ENCODE peak calls at places on chromosome 19, in six cellular contexts. P, W, U, I, T and S are unnamed samples.

GRCh38 chr19:485583-486236 is 10.6 kb upstream of the MADCAM1 start:
- DNase-seq in P (no peak), W (peak), U (no peak), I (peak), T (no peak), S (peak)

GRCh38 chr19:2488942-2489731 is 13.2 kb downstream of the GADD45B start:
- DNase-seq in P (no peak), W (peak), U (peak), I (no peak), T (no peak), S (peak)

GRCh38 chr19:3162418-3163229 is 15.9 kb upstream of the S1PR4 start:
- DNase-seq in P (no peak), W (peak), U (no peak), I (no peak), T (no peak), S (no peak)

GRCh38 chr19:33953023-33953422 is 156.4 kb downstream of the KCTD15 start:
- DNase-seq in P (no peak), W (no peak), U (no peak), I (no peak), T (no peak), S (no peak)

GRCh38 chr19:55082023-55082851 is 6.6 kb downstream of the EPS8L1 start:
- DNase-seq in P (no peak), W (peak), U (peak), I (peak), T (peak), S (peak)

GRCh38 chr19:50311723-50312635 is 17.2 kb downstream of the KCNC3 start:
- DNase-seq in P (no peak), W (no peak), U (no peak), I (no peak), T (peak), S (peak)

GRCh38 chr19:30160996-30161655 is 211.1 kb upstream of the ZNF536 start:
- DNase-seq in P (no peak), W (no peak), U (no peak), I (no peak), T (no peak), S (no peak)

GRCh38 chr19:3480383-3481091 is at the start of gene SMIM24:
- DNase-seq in P (no peak), W (no peak), U (no peak), I (no peak), T (no peak), S (no peak)

GRCh38 chr19:49150106-49150943 is 4.9 kb downstream of the HRC start:
- DNase-seq in P (peak), W (peak), U (peak), I (peak), T (peak), S (peak)

GRCh38 chr19:16661480-16662034 is 618 bp downstream of the TMEM38A start:
- DNase-seq in P (peak), W (peak), U (peak), I (no peak), T (peak), S (peak)

GRCh38 chr19:14502334-14503092 is 6.6 kb upstream of the GIPC1 start:
- DNase-seq in P (no peak), W (peak), U (no peak), I (no peak), T (no peak), S (no peak)
- TF ChIP-seq CTCF in P (no peak), W (no peak), U (no peak), I (no peak), T (no peak), S (no peak)

DNA sequence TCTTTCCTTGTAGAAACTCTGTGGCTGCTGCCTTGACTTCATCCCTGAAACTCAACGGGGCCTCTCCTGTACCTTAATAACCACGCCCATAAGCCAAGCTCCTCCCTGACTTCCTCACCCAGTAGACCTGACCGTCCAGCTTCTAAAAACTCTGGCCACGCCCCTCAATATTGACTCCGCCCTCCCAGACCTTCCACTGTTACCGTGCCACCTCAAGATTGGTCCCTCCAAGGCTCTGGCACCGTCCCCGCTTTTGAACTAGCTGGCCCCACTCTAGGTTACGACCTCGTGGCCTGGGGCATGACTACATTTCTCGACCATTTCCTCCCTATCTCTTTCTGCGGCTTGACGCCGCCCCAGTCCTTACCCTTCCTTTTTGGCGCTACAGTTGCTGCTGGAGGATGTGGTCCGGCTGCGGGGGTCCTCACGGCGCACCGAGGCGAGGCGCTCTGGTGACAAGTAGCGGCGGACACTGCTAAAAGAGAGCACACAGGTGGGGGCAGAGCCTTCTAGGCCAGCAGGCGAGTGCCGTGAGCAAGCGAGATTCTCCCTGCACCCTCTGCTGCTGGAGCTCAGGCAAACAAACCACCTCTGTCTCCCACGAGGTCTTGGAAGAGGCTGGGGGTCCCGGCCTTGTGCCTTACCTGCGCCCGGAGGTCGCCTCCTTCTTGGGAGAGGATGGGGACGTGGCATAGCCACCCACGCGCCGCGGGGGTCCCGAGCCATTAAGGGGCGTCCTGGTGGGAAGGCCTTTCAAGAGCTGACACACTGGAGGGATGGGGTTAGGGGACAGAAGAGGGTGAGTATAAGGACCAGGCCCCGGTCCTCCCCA is 2.3 kb upstream of the EML2 start:
- DNase-seq in P (peak), W (peak), U (peak), I (peak), T (peak), S (peak)
- TF ChIP-seq CTCF in P (no peak), W (no peak), U (no peak), I (no peak), T (no peak), S (no peak)

DNA sequence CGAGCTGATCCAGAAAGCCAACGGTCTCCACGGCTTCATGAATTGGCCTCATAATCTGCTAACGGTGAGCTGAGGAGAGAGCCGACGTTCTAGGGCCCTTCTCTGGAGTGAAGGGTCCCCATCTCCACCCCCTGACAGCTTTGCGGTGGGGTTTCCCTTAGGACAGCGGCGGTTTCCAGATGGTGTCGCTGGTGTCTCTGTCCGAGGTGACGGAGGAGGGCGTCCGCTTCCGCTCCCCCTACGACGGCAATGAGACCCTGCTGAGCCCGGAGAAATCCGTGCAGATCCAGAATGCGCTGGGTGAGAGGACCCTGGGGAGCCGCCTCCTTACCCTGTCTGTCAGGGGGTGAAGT is 692 bp downstream of the QTRT1 start:
- DNase-seq in P (no peak), W (no peak), U (no peak), I (no peak), T (peak), S (peak)
- TF ChIP-seq CTCF in P (no peak), W (no peak), U (no peak), I (no peak), T (no peak), S (no peak)

GRCh38 chr19:28537896-28538295 is 675.1 kb downstream of the UQCRFS1 start:
- DNase-seq in P (no peak), W (no peak), U (no peak), I (no peak), T (no peak), S (no peak)
- TF ChIP-seq CTCF in P (no peak), W (no peak), U (no peak), I (no peak), T (no peak), S (no peak)

GRCh38 chr19:43540381-43540780 is 7.4 kb downstream of the ZNF575 start:
- DNase-seq in P (no peak), W (no peak), U (no peak), I (no peak), T (no peak), S (no peak)
- TF ChIP-seq CTCF in P (no peak), W (no peak), U (no peak), I (no peak), T (no peak), S (no peak)

GRCh38 chr19:38850231-38850975 is 617 bp upstream of the HNRNPL start:
- DNase-seq in P (peak), W (peak), U (peak), I (peak), T (peak), S (peak)

GRCh38 chr19:38850976-38851621 is 1.3 kb upstream of the HNRNPL start:
- DNase-seq in P (peak), W (no peak), U (peak), I (no peak), T (no peak), S (peak)

GRCh38 chr19:38848299-38849146 is 1.3 kb downstream of the HNRNPL start:
- DNase-seq in P (no peak), W (no peak), U (no peak), I (no peak), T (no peak), S (no peak)

GRCh38 chr19:38849147-38849745 is 540 bp downstream of the HNRNPL start:
- DNase-seq in P (peak), W (peak), U (peak), I (peak), T (peak), S (peak)

GRCh38 chr19:38849746-38850230 is at the start of gene HNRNPL:
- DNase-seq in P (no peak), W (no peak), U (peak), I (no peak), T (no peak), S (peak)
- TF ChIP-seq CTCF in P (no peak), W (peak), U (peak), I (peak), T (peak), S (peak)

GRCh38 chr19:53015730-53016129 is 2.0 kb downstream of the ERVV-1 start:
- DNase-seq in P (no peak), W (no peak), U (no peak), I (no peak), T (no peak), S (no peak)

GRCh38 chr19:53015159-53015558 is 1.4 kb downstream of the ERVV-1 start:
- DNase-seq in P (no peak), W (no peak), U (no peak), I (no peak), T (no peak), S (no peak)

DNA sequence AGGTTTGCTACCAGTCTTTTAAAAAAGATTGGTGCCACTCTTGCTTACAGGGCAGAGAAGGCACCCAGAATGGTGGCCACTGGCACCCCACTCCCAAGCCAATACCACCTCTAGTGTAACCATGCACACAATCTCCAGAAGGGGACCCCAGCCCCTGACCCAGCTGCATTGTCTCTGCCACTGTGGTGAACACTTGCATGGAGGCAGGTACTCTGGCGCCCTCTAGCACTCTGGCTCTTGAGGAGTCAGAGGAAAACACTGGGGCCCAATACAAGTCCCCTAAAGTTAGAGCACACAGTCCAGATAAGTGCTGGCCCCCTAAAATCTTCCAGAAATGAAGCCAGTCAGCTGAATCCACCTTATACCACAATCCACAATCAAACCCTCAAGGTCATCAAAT is 6.0 kb downstream of the ERVV-1 start:
- DNase-seq in P (no peak), W (peak), U (no peak), I (no peak), T (peak), S (no peak)
- TF ChIP-seq CTCF in P (no peak), W (peak), U (no peak), I (no peak), T (peak), S (no peak)

GRCh38 chr19:15453091-15453498 is 3.3 kb upstream of the WIZ start:
- DNase-seq in P (no peak), W (no peak), U (no peak), I (no peak), T (peak), S (no peak)
- TF ChIP-seq CTCF in P (no peak), W (peak), U (peak), I (peak), T (peak), S (no peak)

DNA sequence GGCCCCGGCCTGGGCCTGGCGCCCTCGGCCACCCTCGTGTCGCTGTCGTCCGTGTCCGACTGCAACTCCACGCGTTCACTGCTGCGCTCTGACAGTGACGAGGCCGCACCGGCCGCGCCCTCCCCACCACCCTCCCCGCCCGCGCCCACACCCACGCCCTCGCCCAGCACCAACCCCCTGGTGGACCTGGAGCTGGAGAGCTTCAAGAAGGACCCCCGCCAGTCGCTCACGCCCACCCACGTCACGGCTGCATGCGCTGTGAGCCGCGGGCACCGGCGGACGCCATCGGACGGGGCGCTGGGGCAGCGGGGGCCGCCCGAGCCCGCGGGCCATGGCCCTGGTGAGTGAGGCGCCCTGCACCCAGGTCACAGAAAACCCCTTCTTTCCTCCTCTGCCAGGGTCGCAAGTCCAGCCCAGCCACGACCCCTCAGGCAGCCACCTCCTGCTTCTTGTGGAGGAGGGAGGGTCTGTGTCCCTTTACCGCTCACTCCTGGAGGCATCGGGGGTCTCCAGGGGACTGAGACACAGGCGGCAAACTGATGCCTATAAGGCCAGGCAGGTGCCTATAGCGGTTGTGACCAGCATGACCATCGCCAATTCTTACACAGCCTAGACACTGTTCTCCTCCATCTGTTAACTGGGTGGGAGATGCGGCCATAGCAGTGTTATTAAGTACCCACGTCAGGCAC is 4.2 kb downstream of the TTC9B start:
- DNase-seq in P (no peak), W (no peak), U (no peak), I (no peak), T (no peak), S (no peak)
- TF ChIP-seq CTCF in P (no peak), W (no peak), U (no peak), I (no peak), T (no peak), S (no peak)